ENCODE peak calls at places on chromosomes 1 and 21, in four cellular contexts. H, M, I and O are unnamed samples.

GRCh38 chr1:225596152-225596551 is 56.8 kb downstream of the ENAH start:
- DNase-seq in H (no peak), M (no peak), I (no peak), O (no peak)

GRCh38 chr1:11930571-11931445 is 3.7 kb upstream of the PLOD1 start:
- DNase-seq in H (no peak), M (no peak), I (peak), O (peak)

GRCh38 chr21:35996217-35996616 is 64.1 kb downstream of the SETD4 start:
- DNase-seq in H (no peak), M (no peak), I (no peak), O (no peak)

GRCh38 chr1:43024905-43025304 is 66.2 kb upstream of the SLC2A1 start:
- DNase-seq in H (no peak), M (no peak), I (no peak), O (no peak)

GRCh38 chr21:14594967-14595366 is 48.9 kb upstream of the SAMSN1 start:
- DNase-seq in H (no peak), M (no peak), I (no peak), O (no peak)

GRCh38 chr1:162908780-162909179 is 47.8 kb upstream of the CCDC190 start:
- DNase-seq in H (peak), M (no peak), I (no peak), O (no peak)

GRCh38 chr1:116579253-116579875 is 8.5 kb upstream of the CD58 start:
- DNase-seq in H (no peak), M (no peak), I (no peak), O (no peak)

GRCh38 chr1:209527372-209527771 is 56.1 kb upstream of the CAMK1G start:
- DNase-seq in H (no peak), M (no peak), I (no peak), O (no peak)

GRCh38 chr1:112457241-112457640 is 51.5 kb upstream of the WNT2B start:
- DNase-seq in H (no peak), M (no peak), I (no peak), O (no peak)

GRCh38 chr1:85933901-85934300 is 222.7 kb downstream of the COL24A1 start:
- DNase-seq in H (no peak), M (no peak), I (no peak), O (no peak)

GRCh38 chr1:96424882-96425281 is 296.7 kb upstream of the PTBP2 start:
- DNase-seq in H (no peak), M (no peak), I (no peak), O (no peak)

GRCh38 chr1:198267921-198268320 is 111.1 kb downstream of the NEK7 start:
- DNase-seq in H (no peak), M (no peak), I (no peak), O (no peak)

GRCh38 chr1:222161676-222162075 is 386.2 kb downstream of the HHIPL2 start:
- DNase-seq in H (no peak), M (no peak), I (no peak), O (no peak)

GRCh38 chr1:116824631-116825399 is 70.6 kb downstream of the CD2 start:
- DNase-seq in H (no peak), M (no peak), I (no peak), O (peak)

GRCh38 chr1:150567717-150568561 is 11.5 kb downstream of the MCL1 start:
- DNase-seq in H (peak), M (no peak), I (peak), O (peak)

GRCh38 chr1:67711150-67711849 is 26.3 kb downstream of the GADD45A start:
- DNase-seq in H (no peak), M (no peak), I (no peak), O (no peak)

GRCh38 chr1:87495870-87496269 is 167.2 kb downstream of the LMO4 start:
- DNase-seq in H (no peak), M (no peak), I (no peak), O (no peak)

GRCh38 chr1:12600880-12601633 is 17.0 kb downstream of the DHRS3 start:
- DNase-seq in H (peak), M (no peak), I (peak), O (peak)

GRCh38 chr1:194512957-194513356 is 1326.5 kb upstream of the B3GALT2 start:
- DNase-seq in H (no peak), M (no peak), I (no peak), O (no peak)

GRCh38 chr1:7109901-7110300 is 324.6 kb downstream of the CAMTA1 start:
- DNase-seq in H (no peak), M (no peak), I (no peak), O (no peak)

GRCh38 chr21:38954450-38955059 is 148.8 kb downstream of the ETS2 start:
- DNase-seq in H (no peak), M (no peak), I (no peak), O (no peak)

GRCh38 chr1:171515299-171515698 is 30.0 kb downstream of the PRRC2C start:
- DNase-seq in H (no peak), M (no peak), I (no peak), O (no peak)

GRCh38 chr1:57546931-57547330 is 123.1 kb upstream of the DAB1 start:
- DNase-seq in H (no peak), M (no peak), I (no peak), O (no peak)

GRCh38 chr1:206555473-206555935 is 48.2 kb downstream of the RASSF5 start:
- DNase-seq in H (no peak), M (no peak), I (no peak), O (no peak)

GRCh38 chr1:233790662-233791371 is 113.7 kb upstream of the SLC35F3 start:
- DNase-seq in H (peak), M (peak), I (peak), O (peak)

GRCh38 chr1:89311757-89312156 is 39.1 kb upstream of the GBP5 start:
- DNase-seq in H (no peak), M (no peak), I (no peak), O (no peak)

GRCh38 chr1:226215239-226215638 is 8.2 kb upstream of the MIXL1 start:
- DNase-seq in H (no peak), M (no peak), I (no peak), O (no peak)

GRCh38 chr1:43729816-43730463 is 22.6 kb downstream of the ST3GAL3 start:
- DNase-seq in H (no peak), M (no peak), I (no peak), O (no peak)

GRCh38 chr21:33228455-33228854 is 1.3 kb upstream of the IFNAR2 start:
- DNase-seq in H (no peak), M (no peak), I (no peak), O (no peak)

GRCh38 chr1:72697410-72697809 is 415.1 kb upstream of the NEGR1 start:
- DNase-seq in H (no peak), M (no peak), I (no peak), O (no peak)

GRCh38 chr1:246748867-246749266 is 24.7 kb downstream of the SCCPDH start:
- DNase-seq in H (no peak), M (no peak), I (no peak), O (no peak)

GRCh38 chr1:156624814-156625435 is 5.7 kb downstream of the HAPLN2 start:
- DNase-seq in H (no peak), M (no peak), I (no peak), O (no peak)

GRCh38 chr1:156626079-156626438 is 6.8 kb downstream of the HAPLN2 start:
- DNase-seq in H (no peak), M (no peak), I (no peak), O (no peak)

GRCh38 chr1:156625436-156626078 is 6.3 kb downstream of the HAPLN2 start:
- DNase-seq in H (peak), M (no peak), I (no peak), O (peak)

GRCh38 chr1:156622581-156623297 is 3.5 kb downstream of the HAPLN2 start:
- DNase-seq in H (no peak), M (no peak), I (no peak), O (no peak)

DNA sequence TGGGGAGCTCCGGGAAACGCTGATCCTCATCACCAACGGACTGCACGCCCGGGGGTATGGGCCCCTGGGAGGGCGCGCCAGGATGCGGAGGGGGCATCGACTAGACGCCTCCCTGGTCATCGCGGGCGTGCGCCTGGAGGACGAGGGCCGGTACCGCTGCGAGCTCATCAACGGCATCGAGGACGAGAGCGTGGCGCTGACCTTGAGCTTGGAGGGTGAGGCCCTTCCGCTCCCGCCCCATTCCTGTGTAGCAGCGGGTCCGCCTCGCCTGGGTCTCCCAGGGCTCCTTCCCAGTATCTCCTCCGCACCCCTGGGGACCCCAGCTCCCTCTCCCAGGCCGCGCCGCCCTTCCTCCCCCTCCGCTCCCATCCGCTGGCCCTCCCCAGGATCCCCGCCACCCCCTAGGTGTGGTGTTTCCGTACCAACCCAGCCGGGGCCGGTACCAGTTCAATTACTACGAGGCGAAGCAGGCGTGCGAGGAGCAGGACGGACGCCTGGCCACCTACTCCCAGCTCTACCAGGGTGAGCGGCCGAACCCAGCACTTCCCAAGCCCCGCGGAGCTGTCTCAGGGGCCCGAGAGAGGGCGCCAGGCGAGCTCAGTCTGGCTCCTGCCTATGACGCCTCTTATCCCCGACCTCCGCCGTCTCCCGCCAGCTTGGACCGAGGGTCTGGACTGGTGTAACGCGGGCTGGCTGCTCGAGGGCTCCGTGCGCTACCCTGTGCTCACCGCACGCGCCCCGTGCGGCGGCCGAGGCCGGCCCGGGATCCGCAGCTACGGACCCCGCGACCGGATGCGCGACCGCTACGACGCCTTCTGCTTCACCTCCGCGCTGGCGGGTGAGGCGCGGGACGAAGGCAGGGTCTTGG is 5.0 kb downstream of the HAPLN2 start:
- DNase-seq in H (peak), M (no peak), I (no peak), O (peak)
- TF ChIP-seq PBX3 in H (no peak), M (no peak), I (no peak), O (no peak)

DNA sequence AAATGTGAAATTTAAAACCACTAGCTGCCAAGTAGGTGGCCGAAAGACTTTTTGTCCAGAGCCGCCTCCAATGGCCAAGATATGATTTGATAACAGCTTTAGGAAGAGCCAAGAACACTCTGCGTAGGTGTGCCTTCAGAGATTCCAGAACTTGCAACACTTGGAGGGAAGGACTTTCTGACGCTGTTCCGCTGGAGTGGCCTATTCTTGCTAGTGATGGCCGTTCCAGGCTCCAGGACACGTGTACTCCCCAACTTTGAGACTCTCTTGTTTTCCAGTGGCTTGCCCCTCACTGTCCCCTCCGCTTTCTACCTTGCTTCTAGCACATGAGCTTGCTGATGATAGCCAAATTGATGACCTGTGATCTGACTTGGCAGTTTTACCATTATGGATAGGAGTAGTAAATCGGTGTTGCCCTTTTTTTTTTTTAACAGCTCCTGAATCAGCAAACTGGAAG is 992 bp downstream of the PRDX6 start:
- DNase-seq in H (peak), M (no peak), I (peak), O (peak)
- TF ChIP-seq REST in H (no peak), M (no peak), I (no peak), O (no peak)

DNA sequence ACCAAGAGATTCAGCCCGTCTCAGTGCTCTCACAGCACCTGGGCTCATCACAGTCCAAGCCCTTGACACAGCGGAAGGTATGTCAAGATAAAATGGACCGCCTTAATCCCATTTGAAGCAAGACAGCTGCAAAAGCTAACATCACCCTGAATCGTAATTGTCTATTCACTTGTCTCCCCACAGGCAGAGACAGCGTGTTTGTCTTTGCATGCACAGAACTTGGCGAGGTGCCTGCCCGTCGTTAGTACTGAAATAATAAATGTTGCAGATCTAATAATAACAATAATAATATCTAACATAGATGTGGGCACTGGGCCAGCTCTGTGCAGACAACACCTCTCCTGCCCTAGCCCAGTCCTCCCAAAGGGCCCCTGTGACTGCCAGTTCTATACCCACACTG is 271.7 kb downstream of the NPHP4 start:
- DNase-seq in H (no peak), M (no peak), I (no peak), O (no peak)
- TF ChIP-seq PBX3 in H (no peak), M (no peak), I (no peak), O (no peak)

GRCh38 chr1:97920832-97921571 is at the start of gene DPYD:
- DNase-seq in H (peak), M (peak), I (peak), O (peak)
- TF ChIP-seq REST in H (no peak), M (peak), I (no peak), O (no peak)